ENCODE peak calls at places on chromosomes 6 and 20, in four cellular contexts. E is GM12878, G is HepG2, H is K562. F is an unnamed sample.

GRCh38 chr6:161066511-161066910 is 74.9 kb downstream of the MAP3K4 start:
- DNase-seq in G (no peak), H (no peak), E (no peak), F (no peak)

GRCh38 chr20:53124075-53124532 is 151.9 kb downstream of the TSHZ2 start:
- DNase-seq in H (peak), E (no peak), G (no peak), F (no peak)

GRCh38 chr20:1484438-1485120 is 6.6 kb downstream of the SIRPB2 start:
- DNase-seq in E (no peak), H (no peak), G (no peak), F (no peak)

GRCh38 chr6:10801224-10801848 is 37.0 kb downstream of the MAK start:
- DNase-seq in H (peak), E (no peak), G (peak), F (peak)

GRCh38 chr20:17704589-17705317 is 5.0 kb downstream of the BANF2 start:
- DNase-seq in H (no peak), E (no peak), G (no peak), F (no peak)

GRCh38 chr6:123454448-123454847 is 182.3 kb downstream of the TRDN start:
- DNase-seq in G (no peak), H (no peak), E (no peak), F (no peak)

GRCh38 chr6:52310932-52311331 is 26.4 kb upstream of the MCM3 start:
- DNase-seq in H (no peak), E (no peak), G (no peak), F (no peak)

GRCh38 chr6:161493731-161494130 is 219.9 kb upstream of the AGPAT4 start:
- DNase-seq in H (no peak), E (no peak), G (no peak), F (no peak)

GRCh38 chr6:56370591-56371198 is 123.3 kb upstream of the COL21A1 start:
- DNase-seq in G (peak), E (peak), H (no peak), F (no peak)

GRCh38 chr6:168923171-168923570 is 330.5 kb downstream of the THBS2 start:
- DNase-seq in G (no peak), H (no peak), E (no peak), F (no peak)

GRCh38 chr6:46476301-46476700 is 14.9 kb downstream of the RCAN2 start:
- DNase-seq in H (no peak), E (no peak), G (no peak), F (no peak)

GRCh38 chr20:36821964-36822437 is 48.4 kb upstream of the DSN1 start:
- DNase-seq in E (no peak), G (no peak), H (peak), F (no peak)
- TF ChIP-seq FOXK2 in E (no peak), G (no peak), H (no peak), F (no peak)

DNA sequence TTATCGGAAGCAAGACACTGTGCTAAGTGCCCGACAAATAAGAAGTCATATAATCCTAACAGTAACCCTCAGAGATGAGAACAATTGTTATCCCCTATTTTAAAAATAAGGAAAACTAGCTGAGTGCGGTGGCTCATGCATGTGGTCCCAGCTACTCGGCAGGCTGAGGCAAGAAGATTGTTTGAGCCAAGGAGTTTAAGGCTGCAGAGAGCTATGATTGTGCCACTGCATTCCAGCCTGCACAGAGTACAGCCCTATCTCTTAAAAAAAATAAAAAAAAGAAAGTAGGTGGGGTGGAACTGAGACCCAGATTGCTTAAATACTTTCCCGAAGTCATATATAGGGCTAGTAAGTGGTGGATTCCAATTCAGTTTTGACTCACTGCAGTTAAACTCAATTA is 84.7 kb downstream of the UST start:
- DNase-seq in E (no peak), H (no peak), G (no peak), F (no peak)
- TF ChIP-seq FOXK2 in E (no peak), H (no peak), G (no peak), F (no peak)

GRCh38 chr6:139883776-139884175 is 509.3 kb upstream of the CITED2 start:
- DNase-seq in G (no peak), E (no peak), H (no peak), F (no peak)
- TF ChIP-seq FOXK2 in G (no peak), E (no peak), H (no peak), F (no peak)

GRCh38 chr6:43673444-43674063 is 14.0 kb downstream of the MRPS18A start:
- DNase-seq in H (no peak), G (no peak), E (no peak), F (no peak)
- TF ChIP-seq FOXK2 in H (no peak), G (no peak), E (no peak), F (no peak)

GRCh38 chr6:119148102-119148824 is 69.8 kb upstream of the FAM184A start:
- DNase-seq in E (no peak), G (peak), H (peak), F (peak)
- TF ChIP-seq FOXK2 in E (no peak), G (no peak), H (no peak), F (no peak)

GRCh38 chr6:44451803-44452690 is 64.5 kb downstream of the CDC5L start:
- DNase-seq in G (no peak), H (no peak), E (no peak), F (no peak)
- TF ChIP-seq FOXK2 in G (no peak), H (no peak), E (no peak), F (no peak)

GRCh38 chr6:11805259-11806053 is 26.9 kb upstream of the ADTRP start:
- DNase-seq in E (no peak), G (no peak), H (peak), F (no peak)
- TF ChIP-seq FOXK2 in E (no peak), G (no peak), H (no peak), F (no peak)

F was measured in HEK293T.